ENCODE peak calls at places on chromosomes 13 and 19, in four cellular contexts. X is psoas muscle, B is AG10803, H is pancreas. F is an unnamed sample.

GRCh38 chr19:1324792-1325567 is 39.3 kb downstream of the EFNA2 start:
- DNase-seq in X (peak), H (peak), B (peak), F (no peak)

GRCh38 chr19:43966079-43966694 is 15.2 kb downstream of the ZNF221 start:
- DNase-seq in X (no peak), B (no peak), H (no peak), F (no peak)

GRCh38 chr13:44976949-44977583 is 12.2 kb downstream of the NUFIP1 start:
- DNase-seq in H (no peak), X (no peak), B (no peak), F (no peak)

GRCh38 chr13:34371108-34371507 is 553.2 kb downstream of the RFC3 start:
- DNase-seq in H (no peak), B (no peak), X (no peak), F (no peak)

GRCh38 chr13:101490400-101491015 is 38.0 kb downstream of the ITGBL1 start:
- DNase-seq in B (peak), H (no peak), X (no peak), F (no peak)

GRCh38 chr13:55577847-55578210 is 1562.9 kb upstream of the PRR20A start:
- DNase-seq in H (no peak), B (no peak), X (no peak), F (no peak)

GRCh38 chr13:100314132-100314910 is 225.4 kb downstream of the PCCA start:
- DNase-seq in X (no peak), B (no peak), H (no peak), F (no peak)

GRCh38 chr19:41245779-41246297 is 18.3 kb upstream of the HNRNPUL1 start:
- DNase-seq in X (no peak), B (no peak), H (no peak), F (no peak)

GRCh38 chr13:43196750-43197149 is 173.4 kb downstream of the DNAJC15 start:
- DNase-seq in H (no peak), B (no peak), X (no peak), F (no peak)

GRCh38 chr13:43195112-43195511 is 171.7 kb downstream of the DNAJC15 start:
- DNase-seq in H (no peak), B (no peak), X (no peak), F (no peak)

GRCh38 chr13:43196171-43196611 is 172.8 kb downstream of the DNAJC15 start:
- DNase-seq in H (no peak), B (peak), X (peak), F (no peak)

GRCh38 chr13:43193789-43194188 is 170.4 kb downstream of the DNAJC15 start:
- DNase-seq in B (no peak), H (no peak), X (no peak), F (no peak)

DNA sequence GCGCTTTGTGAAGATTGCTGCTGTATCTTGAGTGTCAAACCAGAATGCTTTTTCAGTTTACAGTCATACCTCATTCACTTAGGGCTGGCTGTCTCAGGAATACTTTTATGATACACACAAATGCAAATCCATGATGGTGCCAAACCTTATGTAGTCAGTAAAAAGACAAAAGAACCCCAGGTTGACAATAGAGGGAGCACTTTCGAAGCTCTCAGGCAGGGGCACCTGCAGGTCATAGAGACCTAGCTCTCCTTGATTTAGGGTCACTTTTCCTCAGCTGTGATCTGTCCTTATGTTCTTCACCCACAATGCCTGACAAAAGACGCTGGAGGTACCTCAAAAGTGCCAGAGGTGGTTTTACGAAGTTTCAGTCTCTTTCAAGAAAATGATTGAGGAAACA is 172.2 kb downstream of the DNAJC15 start:
- DNase-seq in X (no peak), B (no peak), H (no peak), F (no peak)
- TF ChIP-seq CTCF in X (no peak), B (no peak), H (no peak), F (no peak)

GRCh38 chr13:105445793-105446192 is 1089.7 kb downstream of the EFNB2 start:
- DNase-seq in X (no peak), H (no peak), B (no peak), F (no peak)

GRCh38 chr13:105442040-105442439 is 1093.4 kb downstream of the EFNB2 start:
- DNase-seq in H (no peak), B (no peak), X (no peak), F (no peak)

GRCh38 chr13:105450784-105451183 is 1084.7 kb downstream of the EFNB2 start:
- DNase-seq in H (no peak), B (no peak), X (no peak), F (no peak)

GRCh38 chr13:105442941-105443340 is 1092.5 kb downstream of the EFNB2 start:
- DNase-seq in X (no peak), B (peak), H (no peak), F (peak)

DNA sequence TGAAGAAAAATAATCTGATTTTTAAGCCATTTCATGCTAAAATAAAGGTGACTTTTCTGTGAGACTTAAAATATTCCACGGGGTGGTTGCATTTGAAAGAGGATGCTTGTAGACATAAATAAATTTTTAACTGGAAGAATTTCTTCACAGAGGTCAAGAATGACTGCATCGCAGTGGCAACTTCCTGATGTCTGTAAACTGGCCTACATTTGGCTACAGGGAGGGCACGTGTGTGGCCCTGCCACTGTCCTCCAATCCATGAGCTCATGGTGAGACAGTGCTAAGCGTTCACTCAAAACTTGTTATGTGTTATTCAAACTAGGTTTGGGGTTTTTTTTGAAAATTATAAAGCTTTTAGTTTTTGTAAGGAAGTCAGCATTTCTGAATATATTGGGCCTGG is 1089.3 kb downstream of the EFNB2 start:
- DNase-seq in X (no peak), B (peak), H (no peak), F (no peak)
- H3K4me3 ChIP-seq in X (no peak), B (no peak), H (no peak), F (no peak)

GRCh38 chr19:3463039-3463958 is 17.0 kb downstream of the SMIM24 start:
- DNase-seq in B (no peak), H (peak), X (no peak), F (no peak)
- TF ChIP-seq CTCF in B (no peak), H (no peak), X (no peak), F (no peak)

GRCh38 chr13:88590574-88590973 is 919.4 kb downstream of the SLITRK5 start:
- DNase-seq in H (no peak), B (no peak), X (no peak), F (no peak)

GRCh38 chr13:88586263-88586662 is 915.1 kb downstream of the SLITRK5 start:
- DNase-seq in H (no peak), B (no peak), X (no peak), F (no peak)

DNA sequence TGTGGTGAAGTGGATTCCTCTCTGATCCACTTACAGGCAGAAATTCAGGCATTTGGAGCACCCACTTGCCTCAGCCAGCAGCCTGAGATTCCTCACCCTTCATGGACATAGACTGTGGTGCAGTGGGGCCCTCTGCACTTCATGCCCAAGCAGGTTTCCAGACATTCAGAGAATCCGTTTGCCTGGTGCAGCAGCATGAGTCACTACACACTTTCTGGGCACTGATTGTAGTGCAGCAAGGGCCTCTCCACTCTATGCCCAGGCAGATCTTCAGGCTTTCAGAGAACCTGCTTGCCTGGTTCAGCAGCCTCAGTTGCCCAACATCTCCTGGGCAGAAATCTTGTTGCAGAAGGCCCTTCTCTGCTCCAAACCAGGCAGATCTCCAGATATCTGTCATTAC is 920.9 kb downstream of the SLITRK5 start:
- DNase-seq in X (no peak), H (no peak), B (no peak), F (no peak)
- H3K4me3 ChIP-seq in X (no peak), H (no peak), B (no peak), F (no peak)

GRCh38 chr13:72645521-72645920 is 81.9 kb downstream of the MZT1 start:
- DNase-seq in B (no peak), X (no peak), H (no peak), F (no peak)

GRCh38 chr13:72643339-72643989 is 84.0 kb downstream of the MZT1 start:
- DNase-seq in H (no peak), B (peak), X (no peak), F (no peak)

GRCh38 chr13:72651196-72651595 is 76.2 kb downstream of the MZT1 start:
- DNase-seq in H (no peak), B (no peak), X (no peak), F (no peak)

GRCh38 chr13:72652681-72653080 is 74.7 kb downstream of the MZT1 start:
- DNase-seq in X (no peak), H (no peak), B (no peak), F (no peak)

GRCh38 chr13:72648513-72649065 is 78.8 kb downstream of the MZT1 start:
- DNase-seq in B (no peak), H (no peak), X (no peak), F (no peak)
- TF ChIP-seq CTCF in B (peak), H (no peak), X (no peak), F (no peak)

GRCh38 chr19:3024509-3024869 is 4.6 kb downstream of the TLE2 start:
- DNase-seq in H (no peak), X (no peak), B (no peak), F (no peak)
- H3K4me3 ChIP-seq in H (no peak), X (no peak), B (no peak), F (no peak)

GRCh38 chr13:108218044-108218974 is at the start of gene ABHD13:
- DNase-seq in H (peak), X (peak), B (peak), F (peak)
- TF ChIP-seq CTCF in H (no peak), X (no peak), B (no peak), F (peak)

F was measured in AG04449.